ENCODE peak calls at places on chromosome 13, in four cellular contexts. W, X, D and R are unnamed samples.

GRCh38 chr13:50198508-50198907 is 183.3 kb downstream of the KCNRG start:
- DNase-seq in W (peak; percentile 14), X (no peak), D (peak; percentile 56), R (no peak)

GRCh38 chr13:41356788-41357187 is 45.7 kb downstream of the NAA16 start:
- DNase-seq in W (no peak), X (no peak), D (no peak), R (no peak)

GRCh38 chr13:42378383-42378780 is 106.4 kb downstream of the AKAP11 start:
- DNase-seq in W (no peak), X (no peak), D (no peak), R (no peak)

GRCh38 chr13:45807520-45808099 is 43.9 kb downstream of the SIAH3 start:
- DNase-seq in W (peak; percentile 35), X (peak; percentile 1), D (peak; percentile 67), R (peak; percentile 54)

GRCh38 chr13:66972659-66973058 is 257.5 kb downstream of the PCDH9 start:
- DNase-seq in W (no peak), X (no peak), D (no peak), R (no peak)

GRCh38 chr13:100089633-100090032 is 740 bp downstream of the PCCA start:
- DNase-seq in W (peak; percentile 11), X (no peak), D (peak; percentile 11), R (no peak)

GRCh38 chr13:71801781-71802180 is 65.2 kb downstream of the DACH1 start:
- DNase-seq in W (peak; percentile 88), X (no peak), D (no peak), R (no peak)

GRCh38 chr13:111382877-111383276 is 62.4 kb downstream of the TEX29 start:
- DNase-seq in W (no peak), X (no peak), D (no peak), R (no peak)

GRCh38 chr13:99870541-99870940 is 101.0 kb downstream of the ZIC5 start:
- DNase-seq in W (peak; percentile 54), X (no peak), D (no peak), R (no peak)

GRCh38 chr13:26837997-26838396 is 77.4 kb upstream of the GPR12 start:
- DNase-seq in W (no peak), X (no peak), D (no peak), R (peak; percentile 42)

GRCh38 chr13:45374917-45375316 is 33.9 kb upstream of the TPT1 start:
- DNase-seq in W (no peak), X (no peak), D (peak; percentile 17), R (no peak)

GRCh38 chr13:48161530-48162179 is 66.8 kb upstream of the MED4 start:
- DNase-seq in W (no peak), X (no peak), D (no peak), R (peak; percentile 52)

GRCh38 chr13:48404952-48405351 is 8.0 kb downstream of the LPAR6 start:
- DNase-seq in W (no peak), X (no peak), D (no peak), R (no peak)

GRCh38 chr13:27943951-27944350 is 24.2 kb downstream of the PDX1 start:
- DNase-seq in W (no peak), X (no peak), D (no peak), R (no peak)

GRCh38 chr13:100852146-100852545 is 177.6 kb upstream of the TMTC4 start:
- DNase-seq in W (no peak), X (no peak), D (no peak), R (no peak)

GRCh38 chr13:106990594-106990993 is 422.7 kb upstream of the ARGLU1 start:
- DNase-seq in W (no peak), X (no peak), D (no peak), R (no peak)

GRCh38 chr13:44098559-44098958 is 218.9 kb downstream of the LACC1 start:
- DNase-seq in W (no peak), X (no peak), D (no peak), R (no peak)

GRCh38 chr13:33128134-33128533 is 111.9 kb downstream of the KL start:
- DNase-seq in W (no peak), X (no peak), D (no peak), R (no peak)

GRCh38 chr13:44653261-44653660 is 77.1 kb upstream of the TSC22D1 start:
- DNase-seq in W (no peak), X (no peak), D (peak; percentile 65), R (no peak)

GRCh38 chr13:75173457-75174356 is 308.3 kb downstream of the TBC1D4 start:
- DNase-seq in W (no peak), X (no peak), D (peak; percentile 42), R (no peak)

GRCh38 chr13:69274231-69274630 is 833.4 kb upstream of the ATXN8OS start:
- DNase-seq in W (no peak), X (no peak), D (no peak), R (no peak)

GRCh38 chr13:75938811-75939525 is 302.8 kb downstream of the LMO7 start:
- DNase-seq in W (peak; percentile 17), X (no peak), D (no peak), R (no peak)